ENCODE peak calls at places on chromosomes 2 and 18, in five cellular contexts. N is IMR-90, J is H9, T is mesenchymal stem cell, V is neuronal stem cell. Q is an unnamed sample.

GRCh38 chr2:218398437-218399390 is 954 bp upstream of the CTDSP1 start:
- DNase-seq in N (peak), J (peak), T (peak), V (peak), Q (peak)

GRCh38 chr2:46025081-46025480 is 272.1 kb upstream of the EPAS1 start:
- DNase-seq in N (no peak), J (no peak), T (no peak), V (no peak), Q (no peak)

GRCh38 chr2:199457147-199458016 is at the start of gene SATB2:
- DNase-seq in N (peak), J (peak), T (peak), V (peak), Q (peak)

GRCh38 chr2:96386470-96386869 is 50.9 kb downstream of the NCAPH start:
- DNase-seq in N (no peak), J (no peak), T (no peak), V (no peak), Q (no peak)

GRCh38 chr2:174683392-174683759 is 80.9 kb downstream of the CHRNA1 start:
- DNase-seq in N (peak), J (peak), T (peak), V (peak), Q (peak)

GRCh38 chr2:3601561-3602271 is 6.8 kb downstream of the COLEC11 start:
- DNase-seq in N (no peak), J (no peak), T (no peak), V (no peak), Q (no peak)

GRCh38 chr2:24231461-24231881 is 56.6 kb downstream of the FAM228A start:
- DNase-seq in N (peak), J (no peak), T (no peak), V (no peak), Q (no peak)

GRCh38 chr2:113406114-113406513 is 31.4 kb upstream of the ZNG1B start:
- DNase-seq in N (no peak), J (peak), T (no peak), V (no peak), Q (peak)

GRCh38 chr2:98161202-98161601 is 74.2 kb downstream of the VWA3B start:
- DNase-seq in N (no peak), J (peak), T (no peak), V (no peak), Q (no peak)

GRCh38 chr2:112793449-112793978 is 9.2 kb upstream of the IL1A start:
- DNase-seq in N (peak), J (no peak), T (peak), V (no peak), Q (no peak)

GRCh38 chr2:24986397-24986796 is 14.6 kb upstream of the DNAJC27 start:
- DNase-seq in N (peak), J (no peak), T (no peak), V (no peak), Q (no peak)

GRCh38 chr2:71675296-71675695 is 221.9 kb downstream of the DYSF start:
- DNase-seq in N (no peak), J (peak), T (no peak), V (no peak), Q (no peak)

GRCh38 chr2:152336103-152336853 is 1.3 kb downstream of the FMNL2 start:
- DNase-seq in N (peak), J (peak), T (peak), V (peak), Q (peak)

GRCh38 chr2:113910110-113910717 is 20.3 kb downstream of the ACTR3 start:
- DNase-seq in N (peak), J (no peak), T (peak), V (no peak), Q (peak)

GRCh38 chr2:197708331-197708730 is 3.2 kb downstream of the MARS2 start:
- DNase-seq in N (peak), J (no peak), T (peak), V (no peak), Q (peak)

GRCh38 chr2:125405816-125406215 is 1250.1 kb upstream of the GYPC start:
- DNase-seq in N (peak), J (no peak), T (peak), V (no peak), Q (peak)

GRCh38 chr2:131156452-131157149 is 51.5 kb downstream of the PLEKHB2 start:
- DNase-seq in N (no peak), J (no peak), T (no peak), V (no peak), Q (no peak)

GRCh38 chr2:98412751-98413445 is 31.8 kb upstream of the INPP4A start:
- DNase-seq in N (peak), J (no peak), T (peak), V (peak), Q (peak)

GRCh38 chr2:120851116-120851773 is 115.6 kb downstream of the GLI2 start:
- DNase-seq in N (no peak), J (no peak), T (no peak), V (no peak), Q (peak)

GRCh38 chr2:52828112-52828511 is 939.5 kb upstream of the CHAC2 start:
- DNase-seq in N (no peak), J (no peak), T (no peak), V (no peak), Q (no peak)

GRCh38 chr2:127957240-127957639 is 70.6 kb downstream of the SAP130 start:
- DNase-seq in N (no peak), J (no peak), T (no peak), V (no peak), Q (no peak)

GRCh38 chr2:128169933-128170709 is 79.1 kb downstream of the UGGT1 start:
- DNase-seq in N (no peak), J (no peak), T (no peak), V (no peak), Q (no peak)

GRCh38 chr2:197993830-197994229 is 189.4 kb downstream of the PLCL1 start:
- DNase-seq in N (peak), J (no peak), T (peak), V (no peak), Q (peak)

GRCh38 chr2:157056200-157056676 is 201.3 kb upstream of the GALNT5 start:
- DNase-seq in N (peak), J (no peak), T (peak), V (no peak), Q (no peak)

GRCh38 chr2:109322111-109322510 is 193.1 kb downstream of the SH3RF3 start:
- DNase-seq in N (peak), J (no peak), T (peak), V (no peak), Q (no peak)

GRCh38 chr2:172976816-172977215 is 98.8 kb upstream of the MAP3K20 start:
- DNase-seq in N (no peak), J (no peak), T (no peak), V (no peak), Q (no peak)

GRCh38 chr18:12307871-12308385 is at the start of gene TUBB6:
- DNase-seq in N (peak), J (peak), T (peak), V (peak), Q (peak)

GRCh38 chr18:46820863-46821262 is 64.0 kb upstream of the ST8SIA5 start:
- DNase-seq in N (no peak), J (no peak), T (no peak), V (no peak), Q (no peak)

GRCh38 chr2:6358985-6359384 is 506.7 kb downstream of the CMPK2 start:
- DNase-seq in N (no peak), J (no peak), T (no peak), V (no peak), Q (no peak)

GRCh38 chr18:44592639-44593038 is 88.0 kb upstream of the SETBP1 start:
- DNase-seq in N (peak), J (no peak), T (peak), V (no peak), Q (no peak)

GRCh38 chr18:35728676-35729075 is 147.1 kb downstream of the GALNT1 start:
- DNase-seq in N (no peak), J (no peak), T (no peak), V (no peak), Q (peak)

GRCh38 chr18:37445368-37445767 is 120.2 kb downstream of the CELF4 start:
- DNase-seq in N (no peak), J (no peak), T (no peak), V (no peak), Q (peak)

GRCh38 chr18:37442477-37442876 is 123.1 kb downstream of the CELF4 start:
- DNase-seq in N (no peak), J (no peak), T (no peak), V (no peak), Q (no peak)

GRCh38 chr18:37440206-37440605 is 125.4 kb downstream of the CELF4 start:
- DNase-seq in N (no peak), J (no peak), T (no peak), V (no peak), Q (no peak)

GRCh38 chr18:37438417-37439180 is 127.0 kb downstream of the CELF4 start:
- DNase-seq in N (no peak), J (no peak), T (no peak), V (no peak), Q (no peak)

DNA sequence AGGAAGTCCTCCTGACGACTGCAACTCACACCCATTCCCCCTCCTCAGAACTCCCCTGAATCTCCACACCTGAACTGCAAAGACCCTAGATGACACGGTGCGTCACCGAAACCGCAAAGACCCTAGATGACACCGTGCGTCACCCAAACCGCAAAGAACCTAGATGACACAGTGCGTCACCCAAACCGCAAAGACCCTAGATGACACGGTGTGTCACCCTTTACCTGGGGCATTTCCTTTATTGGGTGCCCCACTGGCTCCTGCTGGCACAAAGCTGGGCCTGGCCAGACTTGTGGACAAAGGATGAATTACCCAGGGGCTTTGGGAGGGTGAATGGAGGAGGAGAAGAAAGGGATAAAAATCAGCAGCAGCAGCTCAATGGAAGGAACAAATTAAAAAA is 123.8 kb downstream of the CELF4 start:
- DNase-seq in N (no peak), J (no peak), T (no peak), V (no peak), Q (no peak)
- H2AK5ac ChIP-seq in N (no peak), J (no peak), T (no peak), V (peak), Q (no peak)

GRCh38 chr2:219436491-219436890 is 1.8 kb downstream of the SPEG start:
- DNase-seq in N (no peak), J (no peak), T (no peak), V (no peak), Q (no peak)
- H3K9ac ChIP-seq in N (no peak), J (no peak), T (no peak), V (no peak), Q (no peak)

DNA sequence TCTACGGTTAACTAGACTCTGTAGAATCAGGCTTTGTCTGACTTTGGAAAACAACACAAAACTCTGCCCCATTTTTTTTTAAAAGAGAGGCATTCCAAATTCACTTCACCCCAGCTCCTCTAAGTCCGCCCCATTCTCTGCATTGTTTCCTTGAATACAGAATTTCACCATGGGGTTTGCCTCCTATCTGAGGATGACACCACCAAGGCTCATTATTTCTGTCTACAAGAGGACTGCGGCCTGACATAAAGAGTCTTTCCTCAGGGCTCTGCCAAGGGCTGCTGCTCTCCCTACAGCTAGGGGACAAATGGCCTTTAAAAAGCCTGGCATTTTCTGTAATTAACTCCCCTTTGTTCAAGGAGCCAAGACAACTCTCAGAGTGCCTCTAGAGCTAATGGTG is 4.6 kb downstream of the CHST10 start:
- DNase-seq in N (no peak), J (no peak), T (no peak), V (peak), Q (peak)
- H2BK120ac ChIP-seq in N (no peak), J (no peak), T (no peak), V (no peak), Q (no peak)

DNA sequence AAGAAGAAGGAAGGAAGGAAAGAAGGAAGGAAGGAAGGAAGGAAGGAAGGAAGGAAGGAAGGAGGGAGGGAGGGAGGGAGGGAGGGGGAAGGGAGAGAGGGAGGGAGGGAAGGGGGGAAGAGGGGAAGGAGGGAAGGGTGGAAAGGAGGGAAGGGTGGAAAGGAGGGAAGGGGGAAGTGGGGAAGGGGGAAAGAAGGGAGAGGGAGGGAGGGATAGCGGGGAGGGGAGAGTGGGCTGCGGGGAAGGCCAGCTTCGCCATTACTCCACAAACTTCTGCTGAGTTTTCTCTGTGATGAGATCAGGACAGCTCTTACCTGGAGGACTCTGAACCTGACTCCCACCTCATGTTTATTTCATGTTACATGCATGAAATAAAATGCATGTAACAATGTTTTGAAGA is 601.5 kb upstream of the FSHR start:
- DNase-seq in N (no peak), J (no peak), T (no peak), V (no peak), Q (no peak)
- H2AK5ac ChIP-seq in N (no peak), J (no peak), T (no peak), V (no peak), Q (no peak)

GRCh38 chr2:85579266-85579935 is 2.0 kb downstream of the VAMP8 start:
- DNase-seq in N (no peak), J (peak), T (peak), V (no peak), Q (peak)
- H3K9ac ChIP-seq in N (peak), J (no peak), T (peak), V (no peak), Q (peak)

DNA sequence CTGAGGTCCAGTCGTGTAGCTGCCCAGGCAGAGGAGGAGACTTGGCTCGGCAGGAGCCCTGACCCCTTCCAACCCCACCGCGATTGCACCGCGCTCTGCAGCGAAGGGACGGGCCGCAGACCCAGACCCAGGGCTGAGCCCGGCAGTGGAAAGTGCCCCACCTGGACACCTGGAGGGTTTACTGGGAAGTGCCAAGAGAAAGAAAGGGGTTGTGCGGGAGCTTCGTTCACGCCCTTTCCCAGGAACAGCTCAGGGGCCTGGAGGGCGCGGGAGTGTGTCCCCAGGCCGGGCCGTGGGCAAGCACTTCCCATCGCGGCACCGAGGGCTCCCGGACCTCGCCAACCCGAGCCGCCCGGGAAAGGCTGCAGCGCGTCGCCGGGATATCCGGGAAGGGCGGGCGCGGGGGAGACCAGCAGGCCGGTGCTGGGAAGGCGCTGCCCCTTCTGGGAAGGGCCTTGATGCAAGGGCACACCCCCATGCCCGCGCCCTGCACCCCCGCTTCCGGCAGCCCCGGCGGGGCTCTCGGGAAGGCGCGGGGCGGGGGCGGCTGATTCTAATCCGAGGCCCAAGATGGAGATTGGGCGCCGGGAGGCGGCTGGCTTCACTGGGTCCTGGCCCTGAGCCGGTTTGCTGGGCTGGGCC is 36.1 kb upstream of the MRPL33 start:
- DNase-seq in N (peak), J (peak), T (peak), V (no peak), Q (peak)
- H2BK120ac ChIP-seq in N (peak), J (no peak), T (peak), V (peak), Q (no peak)

DNA sequence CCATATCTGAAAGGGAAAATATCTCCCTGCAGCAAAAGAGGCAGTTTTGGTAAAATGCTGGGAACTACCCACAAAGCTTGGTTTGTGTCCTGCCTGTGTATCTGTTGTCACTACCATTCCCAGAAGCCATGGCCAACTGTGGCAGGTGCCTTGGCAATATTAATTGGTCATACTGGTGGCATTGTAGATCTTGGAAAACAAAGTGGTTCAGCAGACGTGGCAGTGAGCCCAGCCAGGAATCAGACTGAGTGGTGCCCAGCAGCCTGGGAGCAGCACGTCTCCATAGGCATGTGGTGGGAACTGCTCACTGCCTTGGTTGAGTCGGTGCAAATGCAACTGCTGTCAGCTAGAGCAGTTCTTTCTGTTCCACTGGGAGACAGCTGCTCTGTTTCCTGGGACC is 131.7 kb downstream of the EVA1A start:
- DNase-seq in N (no peak), J (no peak), T (no peak), V (no peak), Q (no peak)
- H2AK5ac ChIP-seq in N (no peak), J (no peak), T (no peak), V (no peak), Q (peak)

DNA sequence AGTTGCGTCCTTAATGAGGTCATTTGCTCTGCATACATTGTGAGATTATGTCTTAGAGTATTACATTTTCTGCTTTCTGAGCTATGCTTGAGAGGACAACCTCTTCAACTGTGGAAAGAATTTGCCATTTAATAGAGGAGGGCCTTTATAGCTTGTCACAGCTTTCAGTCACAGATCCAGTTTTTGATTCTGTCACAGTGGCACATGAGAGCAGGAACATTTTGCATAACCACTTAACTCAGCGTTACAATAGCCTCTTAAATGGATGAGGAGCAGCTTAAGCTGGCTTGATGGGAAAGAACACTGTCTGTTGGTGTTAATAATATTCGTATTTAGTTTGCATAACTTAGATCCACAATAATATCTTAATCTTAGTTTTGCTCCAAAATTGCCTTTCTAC is 63.1 kb downstream of the RHBDD1 start:
- DNase-seq in N (no peak), J (no peak), T (no peak), V (no peak), Q (no peak)
- H3K9ac ChIP-seq in N (no peak), J (no peak), T (no peak), V (no peak), Q (no peak)

GRCh38 chr2:237351046-237351445 is 62.9 kb downstream of the COL6A3 start:
- DNase-seq in N (no peak), J (no peak), T (no peak), V (no peak), Q (no peak)
- H2BK120ac ChIP-seq in N (no peak), J (no peak), T (no peak), V (no peak), Q (no peak)